ENCODE peak calls at places on chromosomes 5 and 9, in seven cellular contexts. J, F, B, E, M, D and G are unnamed samples.

GRCh38 chr9:73470766-73471165 is 319.1 kb downstream of the ANXA1 start:
- DNase-seq in J (no peak), D (no peak), B (no peak), M (no peak), E (no peak), F (no peak), G (no peak)

GRCh38 chr9:6048039-6048438 is 32.6 kb upstream of the RANBP6 start:
- DNase-seq in E (no peak), M (no peak), D (no peak), F (no peak), B (no peak), J (no peak), G (no peak)

GRCh38 chr5:163260471-163260870 is 176.9 kb upstream of the CCNG1 start:
- DNase-seq in J (no peak), F (no peak), M (no peak), E (no peak), D (no peak), B (no peak), G (no peak)

GRCh38 chr5:32138839-32139493 is 35.2 kb downstream of the GOLPH3 start:
- DNase-seq in B (peak), D (no peak), M (no peak), E (no peak), F (no peak), J (peak), G (no peak)

GRCh38 chr5:124438390-124439380 is 307.8 kb downstream of the ZNF608 start:
- DNase-seq in J (no peak), B (peak), E (no peak), F (no peak), D (no peak), M (no peak), G (no peak)

GRCh38 chr5:127832057-127832456 is 128.9 kb downstream of the CCDC192 start:
- DNase-seq in F (peak), B (no peak), J (no peak), E (no peak), D (no peak), M (no peak), G (no peak)

GRCh38 chr9:2087500-2088313 is 72.6 kb downstream of the SMARCA2 start:
- DNase-seq in D (peak), E (peak), J (peak), M (no peak), F (peak), B (peak), G (peak)

GRCh38 chr9:109317311-109317978 is 3.4 kb downstream of the EPB41L4B start:
- DNase-seq in M (no peak), J (no peak), D (no peak), E (no peak), F (no peak), B (no peak), G (no peak)

GRCh38 chr5:139788294-139788875 is 7.2 kb upstream of the PSD2 start:
- DNase-seq in D (no peak), F (no peak), M (no peak), E (no peak), B (no peak), J (no peak), G (no peak)

GRCh38 chr5:28574616-28575015 is 1536.2 kb upstream of the CDH9 start:
- DNase-seq in J (no peak), F (no peak), B (no peak), D (no peak), M (no peak), E (no peak), G (no peak)

GRCh38 chr5:173454381-173454763 is 126.2 kb upstream of the STC2 start:
- DNase-seq in E (no peak), D (no peak), F (no peak), J (peak), B (peak), M (no peak), G (peak)

GRCh38 chr5:149940941-149941644 is 3.5 kb downstream of the PDE6A start:
- DNase-seq in M (no peak), D (no peak), F (no peak), E (no peak), J (no peak), B (no peak), G (no peak)

GRCh38 chr5:96692436-96692835 is 30.3 kb downstream of the CAST start:
- DNase-seq in D (no peak), B (no peak), F (peak), J (peak), M (no peak), E (no peak), G (no peak)

GRCh38 chr5:96517294-96517693 is 84.2 kb upstream of the PCSK1 start:
- DNase-seq in J (peak), D (no peak), B (peak), M (no peak), F (no peak), E (no peak), G (no peak)

GRCh38 chr5:125348221-125348692 is 601.8 kb upstream of the ZNF608 start:
- DNase-seq in D (no peak), B (no peak), E (no peak), F (no peak), M (no peak), J (no peak), G (no peak)

GRCh38 chr5:29780401-29780800 is 1413.1 kb upstream of the CDH6 start:
- DNase-seq in M (no peak), F (no peak), J (no peak), E (no peak), D (no peak), B (no peak), G (no peak)

GRCh38 chr9:134029248-134030226 is 4.3 kb downstream of the BRD3OS start:
- DNase-seq in D (no peak), E (no peak), F (no peak), M (no peak), B (no peak), J (no peak), G (no peak)

GRCh38 chr5:172886974-172887491 is 53.0 kb downstream of the ERGIC1 start:
- DNase-seq in F (peak), J (peak), E (no peak), D (no peak), B (peak), M (peak), G (peak)

GRCh38 chr5:160311491-160312138 is 749 bp downstream of the CCNJL start:
- DNase-seq in F (no peak), M (no peak), B (no peak), D (no peak), J (no peak), E (no peak), G (no peak)

GRCh38 chr5:17343675-17344074 is 126.2 kb downstream of the BASP1 start:
- DNase-seq in M (no peak), B (peak), E (no peak), D (peak), F (no peak), J (peak), G (peak)

GRCh38 chr5:93724791-93725190 is 16.6 kb downstream of the POU5F2 start:
- DNase-seq in B (no peak), J (no peak), M (no peak), D (no peak), E (no peak), F (no peak), G (no peak)

GRCh38 chr9:69122391-69123141 is 51.5 kb upstream of the TJP2 start:
- DNase-seq in J (peak), F (no peak), M (no peak), B (peak), D (peak), E (no peak), G (peak)

GRCh38 chr5:172858990-172859811 is 25.1 kb downstream of the ERGIC1 start:
- DNase-seq in M (no peak), B (peak), F (no peak), D (no peak), J (peak), E (no peak), G (no peak)

GRCh38 chr9:77876091-77876490 is 155.5 kb downstream of the GNAQ start:
- DNase-seq in F (no peak), D (no peak), M (no peak), J (no peak), B (peak), E (no peak), G (no peak)

GRCh38 chr5:178116406-178116885 is 3.1 kb downstream of the N4BP3 start:
- DNase-seq in D (no peak), E (peak), M (no peak), B (no peak), F (peak), J (no peak), G (no peak)

GRCh38 chr9:123225374-123225813 is 43.0 kb downstream of the STRBP start:
- DNase-seq in J (peak), E (peak), D (peak), F (peak), M (no peak), B (peak), G (peak)

GRCh38 chr5:6287136-6287535 is 91.2 kb downstream of the MED10 start:
- DNase-seq in B (no peak), F (no peak), D (no peak), E (no peak), M (no peak), J (no peak), G (no peak)

GRCh38 chr5:67495072-67495471 is 298.5 kb upstream of the CD180 start:
- DNase-seq in B (no peak), D (no peak), M (no peak), J (no peak), E (no peak), F (no peak), G (no peak)

GRCh38 chr5:4518924-4519660 is 621.0 kb upstream of the ADAMTS16 start:
- DNase-seq in B (no peak), D (no peak), F (no peak), M (no peak), E (no peak), J (no peak), G (no peak)

GRCh38 chr5:757346-757930 is 27.1 kb downstream of the ZDHHC11B start:
- DNase-seq in J (no peak), D (no peak), F (no peak), E (peak), B (no peak), M (no peak), G (no peak)

GRCh38 chr9:120886490-120886967 is 9.5 kb upstream of the PHF19 start:
- DNase-seq in E (no peak), B (peak), J (peak), D (no peak), M (no peak), F (no peak), G (no peak)

GRCh38 chr5:43038523-43038989 is 1.6 kb downstream of the ANXA2R start:
- DNase-seq in F (peak), M (no peak), D (no peak), B (peak), E (peak), J (peak), G (no peak)

GRCh38 chr5:139472410-139473030 is 1.7 kb downstream of the SMIM33 start:
- DNase-seq in B (no peak), F (no peak), D (no peak), J (no peak), E (no peak), M (no peak), G (no peak)

GRCh38 chr9:127805620-127806019 is 2.9 kb downstream of the FPGS start:
- DNase-seq in B (no peak), J (no peak), F (peak), M (no peak), D (peak), E (peak), G (no peak)
- TF ChIP-seq CTCF in B (peak), J (peak), F (no peak), M (no peak), D (peak), E (peak), G (no peak)

DNA sequence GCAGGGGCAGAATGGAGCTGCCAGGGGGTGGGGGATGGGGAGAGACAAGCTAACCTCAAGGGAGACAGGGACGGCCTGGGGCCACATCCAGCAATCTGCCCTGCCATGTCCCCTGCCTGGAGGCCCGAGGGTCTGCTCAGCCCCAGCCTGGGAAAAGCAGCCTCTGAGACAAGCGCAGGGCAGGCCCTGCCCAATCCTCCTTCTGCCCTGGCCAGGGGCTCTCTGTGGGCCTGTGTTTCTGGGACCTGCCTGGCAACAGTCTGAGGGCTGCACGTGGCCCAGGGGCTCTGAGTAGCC is 13.9 kb upstream of the QSOX2 start:
- DNase-seq in F (no peak), B (no peak), J (no peak), M (no peak), D (no peak), E (no peak), G (no peak)
- H3K27ac ChIP-seq in F (no peak), B (no peak), J (no peak), M (no peak), D (no peak), E (no peak), G (no peak)

DNA sequence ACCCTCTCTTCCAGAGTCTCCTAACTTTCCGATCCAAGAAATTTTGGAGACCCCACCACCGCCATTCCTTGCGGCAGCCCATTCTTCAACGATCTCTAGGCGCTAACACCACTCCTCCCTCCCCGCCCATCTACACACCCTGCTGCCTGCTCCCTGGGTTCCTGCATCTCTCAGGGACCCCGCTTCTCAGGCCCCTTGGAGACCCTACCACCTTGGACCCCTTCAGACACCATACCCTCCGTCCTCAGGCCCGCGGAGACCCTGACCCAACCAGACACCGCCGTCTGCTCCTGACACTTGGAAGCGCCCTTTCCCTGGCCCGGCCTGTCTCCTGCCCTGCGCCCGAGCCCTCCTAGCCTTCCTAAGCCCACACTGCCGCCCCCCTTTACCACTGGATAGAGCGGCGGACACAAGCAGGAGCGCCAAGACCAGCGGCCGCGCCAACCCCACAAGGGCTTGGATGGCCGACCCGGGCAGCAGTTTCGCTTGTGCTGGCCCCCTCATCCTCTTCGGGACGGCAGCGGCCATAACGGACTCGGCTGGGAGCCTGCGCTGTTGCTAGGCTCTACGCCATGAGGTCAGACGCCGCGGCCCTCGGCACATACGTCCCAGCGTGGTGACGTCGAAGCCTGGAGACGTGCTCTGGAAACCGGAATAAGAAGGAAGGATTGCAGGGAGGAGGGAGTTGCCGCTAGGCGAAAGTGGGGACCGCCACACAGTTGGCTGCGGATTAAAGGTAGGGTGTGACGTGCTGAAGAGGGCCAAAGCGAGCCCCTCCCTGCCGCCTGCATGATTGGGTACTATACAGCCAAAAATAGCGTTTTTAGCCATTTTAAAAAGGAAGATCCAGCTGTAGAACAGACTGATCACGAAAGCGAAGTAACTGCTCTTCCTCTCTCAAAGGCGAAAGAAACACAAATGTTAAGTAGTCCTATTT is at the start of gene C5orf15:
- DNase-seq in B (peak), E (peak), F (peak), D (peak), J (peak), M (peak), G (peak)
- TF ChIP-seq CTCF in B (no peak), E (no peak), F (no peak), D (no peak), J (peak), M (peak), G (no peak)

DNA sequence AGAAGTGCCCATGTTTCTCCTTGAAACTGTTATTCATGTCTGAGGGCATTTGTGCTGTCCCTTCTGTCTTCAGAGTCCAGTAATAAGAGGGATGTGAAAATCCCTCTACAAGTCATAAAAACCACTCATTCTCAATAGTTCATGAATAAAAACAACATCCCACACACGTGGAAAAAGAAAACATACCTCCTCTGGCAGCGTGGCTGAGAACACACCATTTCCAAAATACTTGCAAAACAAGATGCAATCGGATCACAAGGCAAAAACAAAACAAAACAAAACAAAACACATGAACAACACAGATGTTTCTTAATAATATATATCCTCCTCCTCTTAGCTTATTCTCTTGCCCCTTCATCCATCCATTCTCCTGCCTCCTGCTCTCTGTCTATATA is 71.0 kb upstream of the EQTN start:
- DNase-seq in M (no peak), D (no peak), E (no peak), F (no peak), B (no peak), J (no peak), G (no peak)
- H3K27ac ChIP-seq in M (no peak), D (no peak), E (no peak), F (no peak), B (no peak), J (no peak), G (no peak)

DNA sequence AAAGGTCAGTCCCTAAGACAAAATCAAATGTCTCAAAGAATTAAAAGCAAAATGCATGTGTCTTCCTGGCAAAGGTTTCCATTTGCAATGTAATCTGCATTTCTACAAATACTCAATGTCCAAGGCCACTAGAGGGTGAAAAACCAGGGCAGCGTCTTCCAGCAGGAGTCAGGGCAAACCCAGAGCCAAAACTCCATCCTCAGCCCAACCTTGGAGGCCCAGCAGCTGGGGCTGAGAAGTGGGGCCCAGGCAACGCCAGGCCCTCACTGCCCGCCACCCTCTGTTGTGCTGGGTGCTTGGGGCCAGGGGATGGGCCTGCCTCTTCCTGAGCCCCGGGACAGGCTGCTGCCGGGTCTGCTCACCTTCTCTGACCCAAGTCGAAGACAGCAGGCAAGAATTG is 200.1 kb downstream of the PAX5 start:
- DNase-seq in J (no peak), E (no peak), B (no peak), F (no peak), D (no peak), M (no peak), G (no peak)
- TF ChIP-seq CTCF in J (no peak), E (no peak), B (no peak), F (no peak), D (no peak), M (no peak), G (no peak)

GRCh38 chr9:92522983-92523970 is 12.5 kb downstream of the ECM2 start:
- DNase-seq in D (no peak), E (no peak), J (no peak), M (no peak), F (no peak), B (no peak), G (no peak)
- H3K27ac ChIP-seq in D (no peak), E (no peak), J (no peak), M (no peak), F (no peak), B (no peak), G (no peak)

GRCh38 chr5:143214890-143215289 is 188.6 kb downstream of the NR3C1 start:
- DNase-seq in F (no peak), B (no peak), M (no peak), J (no peak), E (no peak), D (no peak), G (no peak)

GRCh38 chr5:143214458-143214857 is 189.0 kb downstream of the NR3C1 start:
- DNase-seq in F (no peak), E (no peak), M (no peak), B (no peak), D (no peak), J (no peak), G (no peak)

GRCh38 chr5:143212261-143212660 is 191.2 kb downstream of the NR3C1 start:
- DNase-seq in B (no peak), D (no peak), J (no peak), M (no peak), F (no peak), E (no peak), G (no peak)

GRCh38 chr5:143213231-143213850 is 190.1 kb downstream of the NR3C1 start:
- DNase-seq in J (peak), D (no peak), B (peak), F (no peak), E (no peak), M (no peak), G (no peak)

GRCh38 chr5:143213851-143214363 is 189.6 kb downstream of the NR3C1 start:
- DNase-seq in M (no peak), J (peak), E (no peak), F (no peak), D (no peak), B (peak), G (no peak)
- TF ChIP-seq CTCF in M (no peak), J (no peak), E (no peak), F (no peak), D (no peak), B (no peak), G (no peak)

GRCh38 chr5:134138416-134139376 is 24.2 kb downstream of the TCF7 start:
- DNase-seq in M (peak), E (peak), B (peak), D (no peak), F (no peak), J (peak), G (peak)
- H3K27ac ChIP-seq in M (no peak), E (peak), B (peak), D (no peak), F (no peak), J (no peak), G (peak)

DNA sequence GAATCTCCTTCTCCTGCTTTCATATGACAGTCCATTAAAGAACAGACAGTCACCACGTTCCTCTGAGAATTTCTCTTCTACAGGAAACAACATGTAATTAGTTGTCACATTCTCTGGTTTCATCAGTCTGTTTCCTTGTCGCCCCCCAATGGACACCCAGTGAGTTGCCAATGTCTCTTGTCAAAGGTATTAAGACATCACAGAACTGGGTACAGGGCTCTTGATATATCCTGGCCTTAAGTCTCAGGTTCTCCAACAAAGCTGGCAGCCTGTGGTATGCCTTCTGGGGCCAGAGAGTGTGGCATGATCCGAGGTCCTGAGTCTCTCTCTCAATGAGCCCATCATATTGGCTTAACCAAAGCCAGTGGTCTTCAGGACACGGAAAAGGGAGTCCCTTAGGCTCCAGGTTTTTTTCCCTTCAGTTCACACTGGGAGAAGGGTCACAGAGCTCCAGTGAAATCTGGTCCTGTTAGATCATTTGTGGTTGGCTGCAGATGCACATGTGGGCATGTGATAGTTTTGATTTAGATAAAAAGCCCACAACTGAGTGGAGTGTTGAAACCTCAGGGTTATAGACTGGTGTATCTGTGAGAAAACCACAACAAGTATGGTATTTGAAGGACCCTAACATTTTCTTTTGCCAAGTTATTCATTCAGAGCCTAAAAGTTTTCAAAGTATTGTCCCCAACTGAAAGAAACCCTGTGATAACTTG is 46.9 kb downstream of the PRLR start:
- DNase-seq in M (no peak), E (peak), F (peak), J (peak), D (peak), B (peak), G (peak)
- TF ChIP-seq CTCF in M (no peak), E (peak), F (peak), J (peak), D (peak), B (peak), G (no peak)